ENCODE peak calls at places on chromosomes 4 and X, in five cellular contexts. One of them, this sample, is unnamed.
A peak's percentile ranks its signal among the peaks of the same experiment; 100 is the strongest.

GRCh38 chr4:55312491-55313101 is 33.4 kb upstream of the SRD5A3 start:
- DNase-seq in EL: peak; percentile 53
- DNase-seq in activated T-cell treated with anti-CD3 and anti-CD28 coated beads for 1 hour: no peak
- DNase-seq in left cardiac atrium: peak; percentile 32
- DNase-seq in endothelial cell: peak; percentile 39
- DNase-seq in this sample: no peak

GRCh38 chrX:130028196-130028595 is 45.8 kb downstream of the BCORL1 start:
- DNase-seq in EL: peak; percentile 18
- DNase-seq in activated T-cell treated with anti-CD3 and anti-CD28 coated beads for 1 hour: peak; percentile 40
- DNase-seq in left cardiac atrium: peak; percentile 38
- DNase-seq in endothelial cell: peak; percentile 55
- DNase-seq in this sample: peak; percentile 26

GRCh38 chr4:89836897-89837384 is at the start of gene SNCA:
- DNase-seq in EL: peak; percentile 19
- DNase-seq in activated T-cell treated with anti-CD3 and anti-CD28 coated beads for 1 hour: no peak
- DNase-seq in left cardiac atrium: peak; percentile 66
- DNase-seq in endothelial cell: peak; percentile 72
- DNase-seq in this sample: peak; percentile 31

GRCh38 chr4:110622841-110623709 is at the start of gene PITX2:
- DNase-seq in EL: peak; percentile 97
- DNase-seq in activated T-cell treated with anti-CD3 and anti-CD28 coated beads for 1 hour: no peak
- DNase-seq in left cardiac atrium: peak; percentile 91
- DNase-seq in endothelial cell: peak; percentile 99
- DNase-seq in this sample: peak; percentile 96

GRCh38 chrX:154401918-154402621 is 3.9 kb downstream of the RPL10 start:
- DNase-seq in EL: peak; percentile 43
- DNase-seq in activated T-cell treated with anti-CD3 and anti-CD28 coated beads for 1 hour: no peak
- DNase-seq in left cardiac atrium: no peak
- DNase-seq in endothelial cell: no peak
- DNase-seq in this sample: no peak

GRCh38 chr4:80045831-80046230 is 27.2 kb downstream of the ANTXR2 start:
- DNase-seq in EL: no peak
- DNase-seq in activated T-cell treated with anti-CD3 and anti-CD28 coated beads for 1 hour: no peak
- DNase-seq in left cardiac atrium: no peak
- DNase-seq in endothelial cell: no peak
- DNase-seq in this sample: no peak

GRCh38 chr4:119508281-119508680 is 120.3 kb downstream of the PDE5A start:
- DNase-seq in EL: no peak
- DNase-seq in activated T-cell treated with anti-CD3 and anti-CD28 coated beads for 1 hour: no peak
- DNase-seq in left cardiac atrium: no peak
- DNase-seq in endothelial cell: no peak
- DNase-seq in this sample: no peak

GRCh38 chr4:150867148-150867547 is 147.9 kb downstream of the LRBA start:
- DNase-seq in EL: peak; percentile 74
- DNase-seq in activated T-cell treated with anti-CD3 and anti-CD28 coated beads for 1 hour: no peak
- DNase-seq in left cardiac atrium: no peak
- DNase-seq in endothelial cell: peak; percentile 52
- DNase-seq in this sample: peak; percentile 28

GRCh38 chr4:132101526-132101925 is 1047.6 kb upstream of the PCDH10 start:
- DNase-seq in EL: peak; percentile 21
- DNase-seq in activated T-cell treated with anti-CD3 and anti-CD28 coated beads for 1 hour: no peak
- DNase-seq in left cardiac atrium: no peak
- DNase-seq in endothelial cell: no peak
- DNase-seq in this sample: no peak

GRCh38 chr4:159280442-159281172 is 177.7 kb downstream of the RAPGEF2 start:
- DNase-seq in EL: no peak
- DNase-seq in activated T-cell treated with anti-CD3 and anti-CD28 coated beads for 1 hour: no peak
- DNase-seq in left cardiac atrium: no peak
- DNase-seq in endothelial cell: no peak
- DNase-seq in this sample: no peak

GRCh38 chr4:123986268-123986798 is 589.7 kb downstream of the SPRY1 start:
- DNase-seq in EL: peak; percentile 88
- DNase-seq in activated T-cell treated with anti-CD3 and anti-CD28 coated beads for 1 hour: no peak
- DNase-seq in left cardiac atrium: peak; percentile 57
- DNase-seq in endothelial cell: no peak
- DNase-seq in this sample: no peak

GRCh38 chrX:41108684-41109205 is 23.5 kb downstream of the USP9X start:
- DNase-seq in EL: no peak
- DNase-seq in activated T-cell treated with anti-CD3 and anti-CD28 coated beads for 1 hour: no peak
- DNase-seq in left cardiac atrium: no peak
- DNase-seq in endothelial cell: no peak
- DNase-seq in this sample: no peak

GRCh38 chr4:166003811-166004210 is 130.8 kb downstream of the TLL1 start:
- DNase-seq in EL: no peak
- DNase-seq in activated T-cell treated with anti-CD3 and anti-CD28 coated beads for 1 hour: no peak
- DNase-seq in left cardiac atrium: no peak
- DNase-seq in endothelial cell: no peak
- DNase-seq in this sample: no peak

GRCh38 chrX:9610774-9611392 is 146.0 kb downstream of the TBL1X start:
- DNase-seq in EL: peak; percentile 16
- DNase-seq in activated T-cell treated with anti-CD3 and anti-CD28 coated beads for 1 hour: no peak
- DNase-seq in left cardiac atrium: no peak
- DNase-seq in endothelial cell: no peak
- DNase-seq in this sample: no peak

GRCh38 chrX:24676403-24677024 is 17.2 kb upstream of the POLA1 start:
- DNase-seq in EL: no peak
- DNase-seq in activated T-cell treated with anti-CD3 and anti-CD28 coated beads for 1 hour: no peak
- DNase-seq in left cardiac atrium: no peak
- DNase-seq in endothelial cell: no peak
- DNase-seq in this sample: no peak

GRCh38 chr4:88792268-88792781 is 94.7 kb upstream of the NAP1L5 start:
- DNase-seq in EL: peak; percentile 87
- DNase-seq in activated T-cell treated with anti-CD3 and anti-CD28 coated beads for 1 hour: no peak
- DNase-seq in left cardiac atrium: no peak
- DNase-seq in endothelial cell: no peak
- DNase-seq in this sample: no peak

GRCh38 chr4:149595500-149595899 is 220.1 kb downstream of the IQCM start:
- DNase-seq in EL: peak; percentile 49
- DNase-seq in activated T-cell treated with anti-CD3 and anti-CD28 coated beads for 1 hour: no peak
- DNase-seq in left cardiac atrium: no peak
- DNase-seq in endothelial cell: no peak
- DNase-seq in this sample: no peak

GRCh38 chr4:1417522-1418390 is 11.5 kb upstream of the NKX1-1 start:
- DNase-seq in EL: no peak
- DNase-seq in activated T-cell treated with anti-CD3 and anti-CD28 coated beads for 1 hour: no peak
- DNase-seq in left cardiac atrium: peak; percentile 11
- DNase-seq in endothelial cell: peak; percentile 21
- DNase-seq in this sample: no peak

GRCh38 chr4:47639531-47639930 is 154.5 kb downstream of the ATP10D start:
- DNase-seq in EL: peak; percentile 42
- DNase-seq in activated T-cell treated with anti-CD3 and anti-CD28 coated beads for 1 hour: no peak
- DNase-seq in left cardiac atrium: no peak
- DNase-seq in endothelial cell: no peak
- DNase-seq in this sample: no peak

GRCh38 chr4:106676173-106676921 is 307.8 kb upstream of the GIMD1 start:
- DNase-seq in EL: peak; percentile 34
- DNase-seq in activated T-cell treated with anti-CD3 and anti-CD28 coated beads for 1 hour: no peak
- DNase-seq in left cardiac atrium: no peak
- DNase-seq in endothelial cell: no peak
- DNase-seq in this sample: no peak

GRCh38 chr4:123121241-123121907 is 199.0 kb upstream of the NUDT6 start:
- DNase-seq in EL: peak; percentile 25
- DNase-seq in activated T-cell treated with anti-CD3 and anti-CD28 coated beads for 1 hour: no peak
- DNase-seq in left cardiac atrium: no peak
- DNase-seq in endothelial cell: no peak
- DNase-seq in this sample: no peak

GRCh38 chr4:145452447-145453162 is 29.0 kb upstream of the SMAD1 start:
- DNase-seq in EL: no peak
- DNase-seq in activated T-cell treated with anti-CD3 and anti-CD28 coated beads for 1 hour: no peak
- DNase-seq in left cardiac atrium: no peak
- DNase-seq in endothelial cell: no peak
- DNase-seq in this sample: no peak

GRCh38 chr4:15702941-15703403 is at the start of gene BST1:
- DNase-seq in EL: peak; percentile 72
- DNase-seq in activated T-cell treated with anti-CD3 and anti-CD28 coated beads for 1 hour: peak; percentile 43
- DNase-seq in left cardiac atrium: peak; percentile 82
- DNase-seq in endothelial cell: peak; percentile 57
- DNase-seq in this sample: no peak

GRCh38 chr4:2812600-2812932 is 19.7 kb downstream of the SH3BP2 start:
- DNase-seq in EL: no peak
- DNase-seq in activated T-cell treated with anti-CD3 and anti-CD28 coated beads for 1 hour: no peak
- DNase-seq in left cardiac atrium: no peak
- DNase-seq in endothelial cell: no peak
- DNase-seq in this sample: no peak

GRCh38 chrX:150254909-150255308 is 108.2 kb upstream of the MAMLD1 start:
- DNase-seq in EL: no peak
- DNase-seq in activated T-cell treated with anti-CD3 and anti-CD28 coated beads for 1 hour: no peak
- DNase-seq in left cardiac atrium: no peak
- DNase-seq in endothelial cell: no peak
- DNase-seq in this sample: no peak

GRCh38 chrX:104351173-104351769 is 96.5 kb upstream of the ESX1 start:
- DNase-seq in EL: peak; percentile 77
- DNase-seq in activated T-cell treated with anti-CD3 and anti-CD28 coated beads for 1 hour: no peak
- DNase-seq in left cardiac atrium: no peak
- DNase-seq in endothelial cell: no peak
- DNase-seq in this sample: no peak

GRCh38 chr4:80454040-80454439 is 118.5 kb downstream of the CFAP299 start:
- DNase-seq in EL: peak; percentile 33
- DNase-seq in activated T-cell treated with anti-CD3 and anti-CD28 coated beads for 1 hour: no peak
- DNase-seq in left cardiac atrium: no peak
- DNase-seq in endothelial cell: no peak
- DNase-seq in this sample: no peak